ENCODE peak calls at places on chromosomes 1 and 21, in six cellular contexts. F, R, T, Z, I and P are unnamed samples.

GRCh38 chr1:180731131-180731530 is 99.3 kb downstream of the XPR1 start:
- DNase-seq in F (no peak), R (no peak), T (no peak), Z (no peak), I (no peak), P (no peak)

GRCh38 chr1:20158358-20159070 is 19.4 kb downstream of the PLA2G2F start:
- DNase-seq in F (no peak), R (no peak), T (no peak), Z (no peak), I (peak), P (no peak)

GRCh38 chr1:27528701-27529637 is 39.0 kb upstream of the WASF2 start:
- DNase-seq in F (no peak), R (no peak), T (peak), Z (no peak), I (peak), P (peak)

GRCh38 chr1:101364370-101365120 is 127.7 kb downstream of the S1PR1 start:
- DNase-seq in F (no peak), R (no peak), T (no peak), Z (no peak), I (no peak), P (no peak)

GRCh38 chr1:155127105-155127671 is 488 bp upstream of the EFNA1 start:
- DNase-seq in F (no peak), R (no peak), T (no peak), Z (peak), I (peak), P (no peak)

GRCh38 chr1:65041014-65041413 is 74.7 kb upstream of the JAK1 start:
- DNase-seq in F (no peak), R (no peak), T (no peak), Z (no peak), I (no peak), P (no peak)

GRCh38 chr1:26913754-26914619 is at the start of gene NR0B2:
- DNase-seq in F (no peak), R (no peak), T (peak), Z (no peak), I (peak), P (peak)

GRCh38 chr1:31753623-31754349 is 10.4 kb downstream of the ADGRB2 start:
- DNase-seq in F (no peak), R (no peak), T (peak), Z (no peak), I (peak), P (no peak)

GRCh38 chr1:115217150-115218033 is 120.7 kb downstream of the NGF start:
- DNase-seq in F (no peak), R (no peak), T (no peak), Z (no peak), I (peak), P (no peak)

GRCh38 chr1:83996621-83997020 is 2.3 kb downstream of the TTLL7 start:
- DNase-seq in F (no peak), R (peak), T (no peak), Z (no peak), I (no peak), P (no peak)

GRCh38 chr1:93779540-93780121 is 98.0 kb upstream of the BCAR3 start:
- DNase-seq in F (peak), R (peak), T (no peak), Z (no peak), I (no peak), P (no peak)

GRCh38 chr1:228172591-228173527 is 7.3 kb downstream of the IBA57 start:
- DNase-seq in F (no peak), R (no peak), T (no peak), Z (no peak), I (no peak), P (no peak)

GRCh38 chr21:39182484-39183271 is 573 bp downstream of the PSMG1 start:
- DNase-seq in F (no peak), R (no peak), T (no peak), Z (no peak), I (no peak), P (no peak)